ENCODE peak calls at places on chromosomes 1 and 21, in six cellular contexts. V, B, C, K, N and Q are unnamed samples.

GRCh38 chr1:53693773-53694717 is 44.9 kb downstream of the GLIS1 start:
- DNase-seq in V (no peak), B (no peak), C (no peak), K (no peak), N (no peak), Q (no peak)

GRCh38 chr1:17755120-17755519 is at the start of gene ACTL8:
- DNase-seq in V (no peak), B (no peak), C (no peak), K (no peak), N (no peak), Q (no peak)

GRCh38 chr1:24886241-24886640 is 43.8 kb downstream of the RUNX3 start:
- DNase-seq in V (no peak), B (no peak), C (no peak), K (no peak), N (no peak), Q (no peak)

GRCh38 chr1:37338658-37339057 is 135.7 kb upstream of the ZC3H12A start:
- DNase-seq in V (peak), B (peak), C (no peak), K (no peak), N (peak), Q (peak)

GRCh38 chr21:19908386-19908785 is 1089.8 kb upstream of the NCAM2 start:
- DNase-seq in V (no peak), B (no peak), C (no peak), K (no peak), N (no peak), Q (no peak)

GRCh38 chr1:192729500-192729899 is 79.3 kb upstream of the RGS2 start:
- DNase-seq in V (no peak), B (no peak), C (no peak), K (no peak), N (no peak), Q (no peak)

GRCh38 chr1:218412181-218412580 is 67.0 kb downstream of the TGFB2 start:
- DNase-seq in V (no peak), B (no peak), C (no peak), K (no peak), N (no peak), Q (no peak)

GRCh38 chr1:28902738-28903137 is 11.6 kb upstream of the EPB41 start:
- DNase-seq in V (no peak), B (no peak), C (no peak), K (no peak), N (no peak), Q (no peak)

GRCh38 chr1:6869002-6869380 is 83.7 kb downstream of the CAMTA1 start:
- DNase-seq in V (no peak), B (peak), C (no peak), K (no peak), N (no peak), Q (no peak)

GRCh38 chr21:36639769-36640168 is 59.1 kb upstream of the SIM2 start:
- DNase-seq in V (no peak), B (no peak), C (no peak), K (no peak), N (no peak), Q (no peak)

GRCh38 chr1:37265786-37266667 is 208.4 kb upstream of the ZC3H12A start:
- DNase-seq in V (no peak), B (no peak), C (no peak), K (no peak), N (no peak), Q (no peak)

GRCh38 chr1:32870615-32871363 is at the start of gene FNDC5:
- DNase-seq in V (no peak), B (no peak), C (no peak), K (no peak), N (no peak), Q (no peak)

GRCh38 chr1:10903826-10904225 is 107.4 kb upstream of the CASZ1 start:
- DNase-seq in V (no peak), B (no peak), C (no peak), K (no peak), N (no peak), Q (no peak)

GRCh38 chr1:235697517-235697916 is 47.9 kb upstream of the GNG4 start:
- DNase-seq in V (no peak), B (no peak), C (no peak), K (no peak), N (no peak), Q (no peak)

GRCh38 chr21:45304161-45304830 is 16.6 kb upstream of the POFUT2 start:
- DNase-seq in V (no peak), B (no peak), C (no peak), K (no peak), N (no peak), Q (no peak)

GRCh38 chr1:184745929-184746583 is 8.6 kb downstream of the EDEM3 start:
- DNase-seq in V (no peak), B (no peak), C (no peak), K (no peak), N (no peak), Q (no peak)

GRCh38 chr1:235015291-235015990 is 113.2 kb downstream of the TOMM20 start:
- DNase-seq in V (no peak), B (no peak), C (no peak), K (peak), N (no peak), Q (no peak)

GRCh38 chr21:45261093-45261492 is 26.6 kb downstream of the POFUT2 start:
- DNase-seq in V (no peak), B (no peak), C (no peak), K (no peak), N (no peak), Q (no peak)

GRCh38 chr1:46466477-46467182 is 23.0 kb upstream of the DMBX1 start:
- DNase-seq in V (peak), B (no peak), C (no peak), K (no peak), N (no peak), Q (no peak)

GRCh38 chr1:220696863-220697231 is 6.7 kb downstream of the C1orf115 start:
- DNase-seq in V (no peak), B (peak), C (no peak), K (no peak), N (no peak), Q (peak)

GRCh38 chr1:234256359-234256758 is 116.9 kb upstream of the COA6 start:
- DNase-seq in V (no peak), B (no peak), C (no peak), K (no peak), N (no peak), Q (no peak)

GRCh38 chr1:41475859-41476567 is 8.5 kb downstream of the EDN2 start:
- DNase-seq in V (no peak), B (no peak), C (no peak), K (no peak), N (no peak), Q (no peak)

GRCh38 chr1:107609808-107610207 is 355.2 kb downstream of the VAV3 start:
- DNase-seq in V (no peak), B (no peak), C (no peak), K (no peak), N (no peak), Q (no peak)

GRCh38 chr1:59016390-59016789 is 232.5 kb upstream of the JUN start:
- DNase-seq in V (no peak), B (no peak), C (no peak), K (no peak), N (no peak), Q (no peak)

GRCh38 chr1:240967070-240967724 is 355.2 kb upstream of the GREM2 start:
- DNase-seq in V (no peak), B (peak), C (no peak), K (no peak), N (no peak), Q (no peak)

GRCh38 chr1:79079770-79080169 is 73.2 kb upstream of the ADGRL4 start:
- DNase-seq in V (no peak), B (peak), C (no peak), K (no peak), N (no peak), Q (no peak)

GRCh38 chr21:34204481-34205439 is 131.4 kb downstream of the MRPS6 start:
- DNase-seq in V (peak), B (peak), C (no peak), K (no peak), N (no peak), Q (peak)

GRCh38 chr1:61531725-61532124 is 193.2 kb downstream of the TM2D1 start:
- DNase-seq in V (no peak), B (no peak), C (no peak), K (no peak), N (no peak), Q (no peak)

GRCh38 chr1:112852276-112852675 is 103.7 kb downstream of the SLC16A1 start:
- DNase-seq in V (no peak), B (no peak), C (no peak), K (no peak), N (no peak), Q (no peak)